ENCODE peak calls at places on chromosome 10, in eight cellular contexts. X is colonic mucosa, G is upper lobe of left lung, O is cardiac muscle cell, L is upper lobe of right lung, C is AG10803, Y is neural crest cell, V is lower lobe of right lung. K is an unnamed sample.

GRCh38 chr10:7378602-7379403 is 32.0 kb downstream of the SFMBT2 start:
- DNase-seq in X (no peak), G (no peak), O (no peak), L (no peak), C (no peak), Y (no peak), V (no peak), K (no peak)

GRCh38 chr10:3433988-3434387 is 261.4 kb upstream of the PITRM1 start:
- DNase-seq in X (no peak), G (no peak), O (no peak), L (no peak), C (no peak), Y (no peak), V (no peak), K (no peak)

GRCh38 chr10:56346845-56347415 is 14.1 kb downstream of the ZWINT start:
- DNase-seq in X (no peak), G (no peak), O (no peak), L (no peak), C (no peak), Y (no peak), V (no peak), K (no peak)

GRCh38 chr10:484441-484924 is 205.0 kb downstream of the DIP2C start:
- DNase-seq in X (peak), G (no peak), O (peak), L (peak), C (peak), Y (no peak), V (no peak), K (peak)

GRCh38 chr10:73874267-73875138 is at the start of gene CAMK2G:
- DNase-seq in X (peak), G (peak), O (peak), L (peak), C (peak), Y (peak), V (peak), K (peak)

GRCh38 chr10:14052926-14053325 is 277.8 kb downstream of the FRMD4A start:
- DNase-seq in X (no peak), G (no peak), O (no peak), L (no peak), C (no peak), Y (no peak), V (no peak), K (no peak)

GRCh38 chr10:73734028-73734720 is 10.0 kb upstream of the SEC24C start:
- DNase-seq in X (no peak), G (peak), O (no peak), L (no peak), C (no peak), Y (no peak), V (no peak), K (no peak)

GRCh38 chr10:7941576-7941975 is 112.9 kb upstream of the GATA3 start:
- DNase-seq in X (no peak), G (no peak), O (no peak), L (no peak), C (no peak), Y (no peak), V (no peak), K (no peak)

GRCh38 chr10:71521504-71522290 is 125.0 kb downstream of the CDH23 start:
- DNase-seq in X (no peak), G (no peak), O (no peak), L (no peak), C (no peak), Y (no peak), V (no peak), K (no peak)

GRCh38 chr10:24962998-24963397 is 10.6 kb upstream of the PRTFDC1 start:
- DNase-seq in X (peak), G (no peak), O (no peak), L (no peak), C (no peak), Y (no peak), V (no peak), K (no peak)

GRCh38 chr10:571643-572042 is 117.8 kb downstream of the DIP2C start:
- DNase-seq in X (no peak), G (no peak), O (no peak), L (no peak), C (peak), Y (no peak), V (peak), K (no peak)

GRCh38 chr10:78619244-78619851 is 449.4 kb upstream of the ZMIZ1 start:
- DNase-seq in X (no peak), G (no peak), O (no peak), L (no peak), C (no peak), Y (no peak), V (no peak), K (no peak)

DNA sequence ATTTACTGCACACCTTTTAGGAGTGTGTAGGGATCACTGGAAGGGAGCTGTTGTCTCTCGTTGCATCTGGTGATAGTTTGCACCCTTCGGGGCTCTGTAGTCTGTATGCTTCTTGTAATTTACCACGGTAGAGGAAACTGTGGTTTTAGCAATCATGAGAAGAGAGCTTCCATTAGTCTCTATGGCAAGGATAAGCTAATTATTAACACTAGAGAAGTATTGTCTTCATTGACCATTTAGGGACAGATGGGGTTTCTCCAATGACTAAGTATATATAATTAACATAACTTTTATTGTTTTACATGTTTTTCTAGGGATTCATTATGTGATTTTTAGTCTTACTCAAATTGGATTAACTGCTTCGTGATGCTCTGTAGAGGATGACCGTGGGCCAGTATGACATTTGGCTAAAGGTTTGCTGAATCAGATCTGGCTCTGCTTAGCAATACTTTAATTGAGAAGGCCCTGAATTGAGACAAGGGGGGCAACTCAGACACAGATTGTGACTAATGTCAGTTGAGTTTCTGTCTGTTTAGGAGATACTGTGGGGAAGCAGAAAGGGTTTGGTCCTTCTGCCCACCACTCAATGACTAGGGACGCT is 8.7 kb downstream of the SLC18A2 start:
- DNase-seq in X (no peak), G (no peak), O (no peak), L (no peak), C (no peak), Y (no peak), V (no peak), K (no peak)
- TF ChIP-seq CTCF in X (no peak), G (no peak), O (no peak), L (no peak), C (no peak), Y (no peak), V (no peak), K (no peak)

DNA sequence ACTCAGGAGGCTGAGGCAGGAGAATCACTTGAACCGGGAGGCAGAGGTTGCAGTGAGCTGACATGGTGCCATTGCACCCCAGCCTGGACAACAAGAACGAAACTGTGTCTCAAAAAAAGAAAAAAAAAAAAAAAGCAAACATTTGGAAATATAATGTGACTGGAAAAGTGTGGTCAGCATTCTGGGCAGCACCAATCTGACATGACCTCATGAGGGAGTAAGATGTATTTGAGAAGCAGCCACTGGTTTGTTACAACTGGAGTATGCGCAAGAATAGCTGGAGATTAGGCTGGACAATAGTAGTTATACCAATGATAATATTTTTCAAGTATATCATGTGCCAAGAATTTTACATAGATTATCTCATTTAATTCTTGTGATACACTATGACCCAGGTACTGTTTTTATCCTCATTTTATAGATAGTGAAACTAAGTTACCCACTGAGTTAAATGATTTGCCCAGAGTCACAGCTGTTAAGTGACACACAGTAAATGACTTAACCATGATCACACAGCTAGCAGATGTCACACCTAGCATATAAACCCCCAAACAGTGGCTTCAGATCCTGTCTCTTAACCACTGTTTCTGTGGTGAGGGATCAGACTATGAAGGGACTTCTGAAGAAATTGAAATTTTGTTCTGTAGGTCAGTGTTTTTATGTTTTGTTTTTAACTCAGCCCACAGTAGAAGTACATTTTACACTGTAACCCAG is 11.1 kb downstream of the MCU start:
- DNase-seq in X (no peak), G (no peak), O (no peak), L (no peak), C (peak), Y (no peak), V (no peak), K (no peak)
- TF ChIP-seq CTCF in X (no peak), G (no peak), O (no peak), L (no peak), C (peak), Y (no peak), V (no peak), K (no peak)

DNA sequence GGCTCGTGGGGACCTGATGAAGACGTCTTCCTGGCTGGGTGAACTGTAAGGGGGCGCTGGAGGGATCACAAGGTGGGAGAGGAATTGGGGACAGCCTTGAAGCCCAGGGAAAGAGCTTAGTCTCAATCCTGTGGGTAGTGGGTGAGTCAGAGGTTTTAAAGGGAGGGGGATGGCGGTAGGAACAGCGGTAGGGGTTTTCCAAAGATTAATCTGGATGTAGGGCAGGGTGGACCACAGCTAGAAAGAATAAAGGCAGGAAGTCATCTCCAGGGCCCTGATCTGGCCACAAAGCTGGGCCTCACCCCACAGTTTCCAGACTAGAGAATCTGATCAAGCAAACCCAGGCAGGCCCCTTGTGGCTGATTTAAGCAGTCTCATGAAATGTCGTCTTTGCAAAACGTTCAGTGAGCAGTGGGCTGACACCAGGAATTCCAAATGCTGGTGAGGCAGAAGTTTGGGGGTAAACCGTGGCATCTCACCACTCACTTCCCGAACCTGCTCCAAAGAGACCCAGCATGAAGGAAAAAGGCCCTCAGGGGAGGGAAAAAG is 65.3 kb downstream of the CALML3 start:
- DNase-seq in X (no peak), G (no peak), O (no peak), L (peak), C (peak), Y (no peak), V (peak), K (no peak)
- TF ChIP-seq CTCF in X (no peak), G (no peak), O (peak), L (no peak), C (peak), Y (peak), V (no peak), K (no peak)

GRCh38 chr10:66604195-66604594 is 321.6 kb upstream of the LRRTM3 start:
- DNase-seq in X (no peak), G (peak), O (no peak), L (peak), C (no peak), Y (no peak), V (no peak), K (no peak)
- TF ChIP-seq CTCF in X (no peak), G (no peak), O (no peak), L (no peak), C (no peak), Y (no peak), V (no peak), K (no peak)

GRCh38 chr10:97003151-97003803 is 171.2 kb downstream of the LCOR start:
- DNase-seq in X (no peak), G (peak), O (no peak), L (no peak), C (no peak), Y (no peak), V (no peak), K (no peak)
- TF ChIP-seq CTCF in X (no peak), G (no peak), O (no peak), L (no peak), C (no peak), Y (no peak), V (no peak), K (no peak)

DNA sequence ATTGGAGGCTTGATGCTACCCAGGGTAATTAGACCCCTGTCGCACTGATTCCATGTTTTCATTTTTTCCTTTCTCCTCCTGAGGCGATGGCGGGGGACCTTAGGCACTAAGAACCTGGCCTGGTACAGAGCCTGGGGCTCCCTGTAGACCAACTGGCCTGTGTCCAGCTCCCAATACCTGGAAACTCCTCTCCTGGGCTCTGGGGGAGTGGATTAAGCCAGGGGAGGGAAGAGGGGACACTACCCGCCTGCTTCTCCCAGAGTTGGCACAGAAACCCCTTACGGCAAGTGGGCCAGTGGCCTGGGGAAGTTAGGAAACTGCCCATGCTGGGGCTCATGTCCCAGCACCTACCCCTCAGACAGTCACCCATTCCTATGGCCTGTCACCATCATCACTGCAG is 121.6 kb downstream of the GRID1 start:
- DNase-seq in X (no peak), G (no peak), O (no peak), L (no peak), C (no peak), Y (no peak), V (peak), K (no peak)
- TF ChIP-seq CTCF in X (no peak), G (no peak), O (no peak), L (no peak), C (no peak), Y (no peak), V (no peak), K (no peak)

DNA sequence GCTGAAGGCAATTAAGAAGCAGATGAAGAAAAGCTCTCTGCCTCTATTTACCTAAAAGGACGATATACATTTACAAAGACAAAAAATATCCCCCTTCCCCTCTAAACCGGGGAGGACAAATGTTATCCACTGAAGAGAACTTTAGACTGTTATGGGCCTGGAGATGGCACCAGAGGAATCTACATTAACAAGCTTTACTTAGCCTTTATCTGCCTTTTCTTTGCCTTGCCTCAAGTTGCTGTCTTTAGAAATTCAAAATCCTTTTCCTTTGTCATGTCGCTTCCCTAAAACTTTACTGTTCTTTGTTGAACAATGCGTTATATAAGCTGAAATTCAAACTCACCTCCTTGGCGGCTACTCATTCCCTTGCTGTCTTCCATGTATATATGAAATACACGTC is 405.0 kb downstream of the PCDH15 start:
- DNase-seq in X (no peak), G (no peak), O (no peak), L (no peak), C (no peak), Y (no peak), V (no peak), K (no peak)
- TF ChIP-seq CTCF in X (no peak), G (no peak), O (no peak), L (no peak), C (no peak), Y (no peak), V (no peak), K (no peak)

DNA sequence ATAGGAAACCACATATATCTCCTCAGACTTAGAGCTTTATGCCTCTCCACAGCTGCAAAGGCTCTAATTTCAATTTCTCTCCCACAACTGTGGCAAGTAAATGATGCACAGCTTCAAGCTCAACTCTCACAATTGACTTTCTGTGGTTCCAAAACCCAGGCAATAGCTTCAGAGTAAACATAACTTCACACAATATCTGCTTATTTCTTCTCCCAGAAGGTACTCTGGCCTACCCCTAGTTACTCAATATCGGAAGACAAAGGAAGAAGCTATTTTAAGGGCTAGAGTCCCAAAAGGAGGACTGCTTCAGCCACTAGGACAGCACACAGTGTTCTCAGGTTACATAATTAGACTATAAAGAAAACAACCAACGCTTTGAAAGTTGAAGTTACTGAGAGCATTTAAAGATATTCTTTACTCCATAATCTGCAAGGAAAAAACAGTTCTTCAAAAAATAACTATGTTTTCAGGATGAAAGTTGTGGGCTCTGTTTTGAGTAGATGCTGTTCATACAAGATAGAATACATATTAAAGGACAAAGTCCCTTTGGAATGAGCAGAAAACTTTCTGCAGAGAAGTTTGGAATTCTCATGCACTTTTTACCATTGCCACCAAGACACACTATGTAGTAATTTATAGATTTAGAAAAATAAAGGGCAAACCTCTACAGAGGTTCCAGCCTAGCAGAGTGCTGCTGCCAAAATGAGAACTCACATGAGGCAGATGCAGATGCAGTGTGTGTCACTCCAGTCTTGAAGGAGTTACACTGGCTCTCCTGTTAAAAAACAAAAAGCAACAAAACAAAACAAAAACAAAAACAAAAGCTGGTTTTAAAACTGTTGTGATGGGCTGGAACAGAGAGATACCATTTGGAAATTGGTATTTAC is 81.8 kb downstream of the NT5C2 start:
- DNase-seq in X (no peak), G (no peak), O (peak), L (no peak), C (peak), Y (no peak), V (no peak), K (no peak)
- TF ChIP-seq CTCF in X (no peak), G (no peak), O (no peak), L (no peak), C (peak), Y (no peak), V (no peak), K (no peak)

GRCh38 chr10:124681626-124682552 is 62.3 kb downstream of the FAM53B start:
- DNase-seq in X (no peak), G (peak), O (no peak), L (no peak), C (no peak), Y (no peak), V (peak), K (no peak)
- TF ChIP-seq CTCF in X (no peak), G (no peak), O (no peak), L (no peak), C (no peak), Y (no peak), V (no peak), K (no peak)

GRCh38 chr10:119406137-119406536 is 136.4 kb downstream of the RGS10 start:
- DNase-seq in X (no peak), G (no peak), O (no peak), L (no peak), C (no peak), Y (no peak), V (no peak), K (no peak)

GRCh38 chr10:119403927-119404326 is 138.6 kb downstream of the RGS10 start:
- DNase-seq in X (no peak), G (no peak), O (no peak), L (no peak), C (no peak), Y (no peak), V (no peak), K (no peak)

GRCh38 chr10:119405505-119405807 is 137.1 kb downstream of the RGS10 start:
- DNase-seq in X (no peak), G (no peak), O (no peak), L (no peak), C (no peak), Y (no peak), V (no peak), K (no peak)

GRCh38 chr10:119406888-119407777 is 135.4 kb downstream of the RGS10 start:
- DNase-seq in X (no peak), G (no peak), O (no peak), L (no peak), C (no peak), Y (no peak), V (no peak), K (no peak)

DNA sequence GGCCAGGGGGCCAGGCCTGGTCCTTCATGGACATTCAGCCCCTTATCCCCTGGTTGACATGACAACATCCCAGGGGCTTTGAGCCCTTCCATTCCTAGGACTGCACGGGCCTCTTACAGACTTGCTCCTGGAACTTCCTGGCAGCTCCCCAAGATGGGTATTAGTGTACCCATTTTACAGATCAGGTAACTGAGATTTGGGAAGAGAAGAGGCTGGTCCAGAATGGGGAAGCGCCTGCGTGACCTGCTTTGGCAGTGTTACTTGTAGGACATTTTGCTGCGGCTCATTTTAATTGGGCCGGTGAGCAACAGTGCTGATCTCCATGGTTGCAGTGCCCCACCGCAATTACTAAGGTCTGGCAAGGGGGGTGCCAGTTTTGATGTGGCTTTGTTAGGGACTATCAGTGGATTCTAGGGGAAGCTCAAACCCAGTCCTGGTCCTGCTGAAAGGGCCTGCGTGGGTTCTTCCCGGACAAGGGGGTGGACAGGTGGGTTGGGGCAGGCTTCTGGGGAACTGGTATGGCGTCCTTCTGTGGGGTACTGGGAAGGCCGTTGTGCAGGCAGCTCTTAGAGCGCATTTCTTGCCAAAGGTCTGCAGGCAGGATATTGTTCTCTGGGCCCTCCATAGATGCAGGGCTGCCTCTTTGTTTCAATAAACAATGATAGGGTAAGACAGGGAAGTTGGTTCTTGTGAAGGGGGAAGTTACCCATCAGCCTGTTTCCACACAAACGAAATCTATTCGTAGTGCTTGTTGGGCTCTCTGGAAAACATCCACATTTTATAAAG is 137.6 kb downstream of the RGS10 start:
- DNase-seq in X (no peak), G (no peak), O (no peak), L (no peak), C (no peak), Y (no peak), V (no peak), K (no peak)
- TF ChIP-seq CTCF in X (no peak), G (no peak), O (no peak), L (no peak), C (no peak), Y (no peak), V (no peak), K (no peak)